ENCODE peak calls at places on chromosomes 6 and 20, in six cellular contexts. A is transverse colon, P is cardiac fibroblast, U is adrenal gland, T is breast epithelium, Q is activated B cell treated with CpG ODN at 0.5 μM for 24 hours. K is an unnamed sample.

GRCh38 chr6:54217018-54217417 is 91.2 kb upstream of the TINAG start:
- DNase-seq in U (no peak), A (no peak), T (no peak), Q (no peak), P (no peak), K (no peak)

GRCh38 chr6:86949776-86950175 is 12.4 kb downstream of the HTR1E start:
- DNase-seq in Q (no peak), T (no peak), P (no peak), U (no peak), A (no peak), K (no peak)

GRCh38 chr6:119676971-119677370 is 327.4 kb upstream of the MAN1A1 start:
- DNase-seq in P (no peak), U (no peak), T (no peak), Q (no peak), A (no peak), K (no peak)

GRCh38 chr6:5723905-5724691 is 282.6 kb downstream of the NRN1 start:
- DNase-seq in U (peak; percentile 29), A (peak; percentile 44), P (no peak), Q (peak; percentile 65), T (no peak), K (no peak)

GRCh38 chr6:88683734-88684133 is 279.7 kb downstream of the RNGTT start:
- DNase-seq in Q (no peak), T (no peak), A (no peak), U (no peak), P (peak; percentile 61), K (no peak)

GRCh38 chr6:169174516-169175359 is 78.9 kb downstream of the THBS2 start:
- DNase-seq in Q (no peak), A (no peak), P (no peak), U (no peak), T (no peak), K (no peak)

GRCh38 chr6:133774356-133774755 is 114.6 kb upstream of the TCF21 start:
- DNase-seq in A (no peak), Q (no peak), U (no peak), P (peak; percentile 87), T (no peak), K (no peak)

GRCh38 chr20:16574656-16575355 is 1.6 kb upstream of the KIF16B start:
- DNase-seq in U (peak; percentile 91), A (peak; percentile 94), Q (peak; percentile 73), T (peak; percentile 67), P (peak; percentile 69), K (peak; percentile 77)

GRCh38 chr6:157235600-157236039 is 87.7 kb downstream of the TMEM242 start:
- DNase-seq in Q (peak; percentile 39), A (peak; percentile 67), T (no peak), P (peak; percentile 52), U (peak; percentile 72), K (no peak)

GRCh38 chr6:32993363-32993973 is 15.9 kb downstream of the HLA-DOA start:
- DNase-seq in P (no peak), T (no peak), Q (no peak), U (no peak), A (no peak), K (no peak)

GRCh38 chr20:17565164-17565845 is 4.6 kb upstream of the DSTN start:
- DNase-seq in P (peak; percentile 48), A (no peak), Q (no peak), T (no peak), U (no peak), K (no peak)

GRCh38 chr6:114863610-114864009 is 520.8 kb upstream of the HS3ST5 start:
- DNase-seq in Q (no peak), P (no peak), A (no peak), U (no peak), T (no peak), K (no peak)

GRCh38 chr20:21202284-21202683 is 76.4 kb downstream of the KIZ start:
- DNase-seq in Q (no peak), U (no peak), T (no peak), P (peak; percentile 53), A (no peak), K (no peak)

GRCh38 chr20:21513881-21514540 is at the start of gene NKX2-2:
- DNase-seq in U (no peak), T (no peak), Q (no peak), A (no peak), P (no peak), K (no peak)

GRCh38 chr20:63864978-63865640 is at the start of gene TPD52L2:
- DNase-seq in Q (peak; percentile 93), A (peak; percentile 99), P (peak; percentile 98), T (peak; percentile 100), U (peak; percentile 99), K (peak; percentile 100)
- TF ChIP-seq CTCF in Q (no peak), A (no peak), P (no peak), T (no peak), U (no peak), K (peak; percentile 13)

GRCh38 chr6:35080821-35081425 is 60.2 kb downstream of the TCP11 start:
- DNase-seq in Q (no peak), P (no peak), A (peak; percentile 7), T (peak; percentile 52), U (peak; percentile 19), K (no peak)
- TF ChIP-seq CTCF in Q (no peak), P (no peak), A (no peak), T (no peak), U (no peak), K (no peak)

GRCh38 chr6:100472674-100473073 is 8.0 kb upstream of the SIM1 start:
- DNase-seq in T (no peak), Q (no peak), U (no peak), A (no peak), P (peak; percentile 43), K (no peak)
- TF ChIP-seq CTCF in T (no peak), Q (no peak), U (no peak), A (no peak), P (no peak), K (no peak)

DNA sequence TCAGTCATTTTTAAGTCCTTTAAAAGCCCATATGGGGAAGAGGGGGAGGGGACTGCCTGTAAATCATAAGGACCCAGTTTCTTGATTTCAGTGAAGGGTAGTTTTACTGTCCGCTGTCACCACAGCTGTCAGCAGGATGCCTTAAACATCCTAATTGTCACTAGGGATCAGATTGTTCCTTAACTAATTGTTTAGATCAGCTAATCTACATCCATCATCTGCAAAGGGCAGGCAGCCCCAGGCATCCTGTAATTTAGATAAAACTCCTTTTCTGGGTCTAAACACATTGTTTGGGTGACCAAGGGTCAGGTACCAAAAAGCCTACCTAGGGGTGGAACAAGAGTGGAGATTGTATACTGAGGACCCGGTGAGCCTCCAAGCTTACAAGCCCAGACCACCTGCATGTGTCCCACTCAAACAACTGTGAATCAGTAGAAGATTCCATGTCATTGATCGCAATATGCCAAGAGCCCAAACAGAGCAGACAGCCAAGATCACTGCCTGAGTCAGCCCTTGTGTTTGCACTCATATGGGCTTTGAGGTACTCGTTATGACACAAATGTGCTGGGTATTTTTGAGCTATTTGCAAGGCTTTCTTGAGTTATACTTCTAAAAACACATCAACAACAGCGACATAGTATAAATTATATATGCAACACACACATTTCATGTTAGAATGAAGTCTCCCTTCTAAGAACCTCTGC is 198.7 kb upstream of the CEP162 start:
- DNase-seq in T (no peak), A (no peak), P (no peak), Q (no peak), U (no peak), K (no peak)
- TF ChIP-seq CTCF in T (no peak), A (no peak), P (no peak), Q (no peak), U (no peak), K (no peak)

GRCh38 chr6:110345025-110345424 is 13.1 kb downstream of the METTL24 start:
- DNase-seq in U (no peak), Q (no peak), T (no peak), A (no peak), P (no peak), K (no peak)

GRCh38 chr6:110342759-110343158 is 15.4 kb downstream of the METTL24 start:
- DNase-seq in U (no peak), P (no peak), A (no peak), T (no peak), Q (no peak), K (no peak)

GRCh38 chr6:110340566-110340965 is 17.6 kb downstream of the METTL24 start:
- DNase-seq in P (no peak), A (no peak), T (no peak), Q (no peak), U (no peak), K (no peak)

GRCh38 chr6:110338820-110339470 is 19.2 kb downstream of the METTL24 start:
- DNase-seq in T (no peak), U (no peak), P (no peak), Q (no peak), A (no peak), K (no peak)

GRCh38 chr6:110341671-110342304 is 16.4 kb downstream of the METTL24 start:
- DNase-seq in Q (no peak), U (no peak), T (no peak), P (peak; percentile 30), A (no peak), K (no peak)
- TF ChIP-seq CTCF in Q (no peak), U (peak; percentile 23), T (peak; percentile 17), P (peak; percentile 51), A (peak; percentile 31), K (no peak)

DNA sequence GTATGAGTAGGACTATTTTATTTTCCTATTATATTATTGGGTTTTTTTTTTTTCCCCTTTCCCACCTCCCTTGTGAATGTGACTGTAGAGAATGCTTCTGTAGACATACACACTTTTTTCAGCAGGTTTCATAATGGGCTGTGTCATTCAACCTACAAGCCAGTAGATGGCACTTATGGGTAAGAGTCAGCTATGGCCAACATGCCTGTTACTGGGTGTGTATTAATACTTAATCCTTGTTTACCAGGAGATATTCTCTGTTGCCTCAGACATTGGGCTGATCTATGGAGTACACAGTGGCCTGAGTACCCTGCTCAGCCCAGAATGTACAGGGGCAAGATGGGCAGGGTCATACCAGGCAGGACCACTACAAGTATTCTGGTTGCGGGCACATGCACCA is 382.5 kb downstream of the EPHA7 start:
- DNase-seq in U (no peak), Q (no peak), T (no peak), A (no peak), P (peak; percentile 12), K (no peak)
- TF ChIP-seq CTCF in U (no peak), Q (no peak), T (no peak), A (no peak), P (peak; percentile 28), K (no peak)

DNA sequence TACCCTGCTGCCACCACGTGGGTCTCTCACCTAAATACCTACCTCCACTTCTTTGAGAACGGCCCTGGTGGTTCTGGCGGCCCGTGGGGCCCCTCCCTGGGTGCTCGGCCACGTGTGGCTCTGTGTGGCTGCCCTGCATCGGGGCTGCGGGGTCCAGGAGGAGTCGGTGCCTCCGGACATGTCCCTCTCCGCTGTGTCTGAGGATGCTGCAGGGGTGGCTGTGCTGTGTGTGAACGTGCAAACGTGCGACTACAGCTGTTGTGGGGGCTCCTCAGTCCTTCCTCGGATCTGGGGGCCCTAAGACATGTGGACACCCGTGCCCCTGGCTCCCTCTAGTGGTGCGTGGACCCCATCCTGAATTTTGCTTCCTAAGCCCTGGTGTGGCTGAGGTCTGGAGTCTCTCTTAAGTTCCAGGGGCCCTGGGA is 691.8 kb downstream of the QKI start:
- DNase-seq in U (peak; percentile 41), Q (no peak), P (peak; percentile 28), T (no peak), A (no peak), K (no peak)
- TF ChIP-seq CTCF in U (peak; percentile 24), Q (no peak), P (peak; percentile 50), T (no peak), A (no peak), K (no peak)